ENCODE peak calls at places on chromosomes 11 and 22, in nine cellular contexts. W is RWPE1; L is neural crest cell; J is ovary; S is stimulated activated CD8-positive, alpha-beta memory T cell treated with anti-CD3 and anti-CD28 coated beads, Interleukin-4, amount 100 ng/mL, for 24 hours; A is NCI-H2107; I is sciatic nerve; R is germinal center; M is Kasumi-1. G is an unnamed sample.

GRCh38 chr11:26867286-26867685 is 126.6 kb upstream of the FIBIN start:
- DNase-seq in W (no peak), L (no peak), J (no peak), S (no peak), A (no peak), I (no peak), R (no peak), M (no peak), G (no peak)

GRCh38 chr11:107951105-107951504 is 22.9 kb downstream of the RAB39A start:
- DNase-seq in W (no peak), L (no peak), J (no peak), S (no peak), A (no peak), I (no peak), R (no peak), M (no peak), G (no peak)

GRCh38 chr22:22670076-22670795 is 25.8 kb downstream of the GGTLC2 start:
- DNase-seq in W (no peak), L (no peak), J (no peak), S (no peak), A (no peak), I (no peak), R (no peak), M (no peak), G (no peak)

GRCh38 chr22:31394326-31394725 is 5.1 kb upstream of the DRG1 start:
- DNase-seq in W (no peak), L (no peak), J (no peak), S (no peak), A (no peak), I (no peak), R (no peak), M (no peak), G (no peak)

GRCh38 chr22:32880061-32880460 is 78.6 kb downstream of the TIMP3 start:
- DNase-seq in W (no peak), L (no peak), J (no peak), S (no peak), A (no peak), I (no peak), R (no peak), M (no peak), G (no peak)

GRCh38 chr11:34180045-34180813 is 74.8 kb downstream of the NAT10 start:
- DNase-seq in W (no peak), L (no peak), J (no peak), S (no peak), A (no peak), I (no peak), R (no peak), M (no peak), G (peak; percentile 30)

GRCh38 chr11:17219016-17219415 is 11.2 kb upstream of the PIK3C2A start:
- DNase-seq in W (no peak), L (no peak), J (no peak), S (no peak), A (no peak), I (no peak), R (no peak), M (no peak), G (no peak)

GRCh38 chr11:89405629-89406028 is 85.5 kb downstream of the NOX4 start:
- DNase-seq in W (peak; percentile 5), L (no peak), J (no peak), S (no peak), A (no peak), I (no peak), R (no peak), M (peak; percentile 2), G (no peak)

G was measured in GM12878.